ENCODE peak calls at places on chromosome 16, in five cellular contexts. One of them, this sample, is unnamed.

GRCh38 chr16:14179116-14179515 is 108.0 kb downstream of the MRTFB start:
- DNase-seq in heart right ventricle: no peak
- DNase-seq in GM23248: peak
- DNase-seq in Peyer's patch: no peak
- DNase-seq in upper lobe of right lung: no peak
- DNase-seq in this sample: no peak

GRCh38 chr16:53282328-53282727 is 151.9 kb upstream of the RBL2 start:
- DNase-seq in heart right ventricle: no peak
- DNase-seq in GM23248: no peak
- DNase-seq in Peyer's patch: no peak
- DNase-seq in upper lobe of right lung: no peak
- DNase-seq in this sample: no peak

GRCh38 chr16:88468289-88469129 is 15.4 kb downstream of the ZFPM1 start:
- DNase-seq in heart right ventricle: no peak
- DNase-seq in GM23248: peak
- DNase-seq in Peyer's patch: no peak
- DNase-seq in upper lobe of right lung: no peak
- DNase-seq in this sample: peak

GRCh38 chr16:66287916-66288315 is 78.6 kb upstream of the CDH5 start:
- DNase-seq in heart right ventricle: no peak
- DNase-seq in GM23248: no peak
- DNase-seq in Peyer's patch: no peak
- DNase-seq in upper lobe of right lung: no peak
- DNase-seq in this sample: no peak

GRCh38 chr16:87384162-87384999 is 805 bp upstream of the FBXO31 start:
- DNase-seq in heart right ventricle: peak
- DNase-seq in GM23248: peak
- DNase-seq in Peyer's patch: no peak
- DNase-seq in upper lobe of right lung: peak
- DNase-seq in this sample: no peak

GRCh38 chr16:17271687-17272086 is 199.1 kb downstream of the XYLT1 start:
- DNase-seq in heart right ventricle: no peak
- DNase-seq in GM23248: peak
- DNase-seq in Peyer's patch: no peak
- DNase-seq in upper lobe of right lung: no peak
- DNase-seq in this sample: no peak

GRCh38 chr16:25106567-25107465 is 4.7 kb upstream of the LCMT1 start:
- DNase-seq in heart right ventricle: peak
- DNase-seq in GM23248: peak
- DNase-seq in Peyer's patch: peak
- DNase-seq in upper lobe of right lung: peak
- DNase-seq in this sample: no peak

GRCh38 chr16:14029658-14030057 is 41.5 kb upstream of the MRTFB start:
- DNase-seq in heart right ventricle: peak
- DNase-seq in GM23248: no peak
- DNase-seq in Peyer's patch: no peak
- DNase-seq in upper lobe of right lung: no peak
- DNase-seq in this sample: no peak

GRCh38 chr16:88983157-88983556 is 6.2 kb upstream of the CBFA2T3 start:
- DNase-seq in heart right ventricle: no peak
- DNase-seq in GM23248: no peak
- DNase-seq in Peyer's patch: no peak
- DNase-seq in upper lobe of right lung: no peak
- DNase-seq in this sample: no peak

GRCh38 chr16:2467301-2468141 is 3.6 kb upstream of the NTN3 start:
- DNase-seq in heart right ventricle: peak
- DNase-seq in GM23248: peak
- DNase-seq in Peyer's patch: no peak
- DNase-seq in upper lobe of right lung: peak
- DNase-seq in this sample: no peak

GRCh38 chr16:77843412-77843811 is 55.0 kb downstream of the VAT1L start:
- DNase-seq in heart right ventricle: no peak
- DNase-seq in GM23248: no peak
- DNase-seq in Peyer's patch: no peak
- DNase-seq in upper lobe of right lung: no peak
- DNase-seq in this sample: no peak

GRCh38 chr16:709651-710499 is 4.3 kb upstream of the FBXL16 start:
- DNase-seq in heart right ventricle: no peak
- DNase-seq in GM23248: peak
- DNase-seq in Peyer's patch: no peak
- DNase-seq in upper lobe of right lung: no peak
- DNase-seq in this sample: peak

GRCh38 chr16:4500283-4500682 is 24.1 kb downstream of the HMOX2 start:
- DNase-seq in heart right ventricle: no peak
- DNase-seq in GM23248: peak
- DNase-seq in Peyer's patch: no peak
- DNase-seq in upper lobe of right lung: no peak
- DNase-seq in this sample: no peak

GRCh38 chr16:88870608-88871348 is 4.3 kb upstream of the PABPN1L start:
- DNase-seq in heart right ventricle: no peak
- DNase-seq in GM23248: no peak
- DNase-seq in Peyer's patch: peak
- DNase-seq in upper lobe of right lung: no peak
- DNase-seq in this sample: no peak

GRCh38 chr16:89529097-89529496 is 20.9 kb downstream of the SPG7 start:
- DNase-seq in heart right ventricle: no peak
- DNase-seq in GM23248: no peak
- DNase-seq in Peyer's patch: no peak
- DNase-seq in upper lobe of right lung: no peak
- DNase-seq in this sample: no peak

GRCh38 chr16:2425008-2425518 is 4.2 kb upstream of the CCNF start:
- DNase-seq in heart right ventricle: no peak
- DNase-seq in GM23248: no peak
- DNase-seq in Peyer's patch: no peak
- DNase-seq in upper lobe of right lung: peak
- DNase-seq in this sample: no peak

GRCh38 chr16:79618712-79619050 is 18.1 kb upstream of the MAF start:
- DNase-seq in heart right ventricle: no peak
- DNase-seq in GM23248: no peak
- DNase-seq in Peyer's patch: no peak
- DNase-seq in upper lobe of right lung: no peak
- DNase-seq in this sample: no peak

GRCh38 chr16:906296-906695 is 64.5 kb downstream of the LMF1 start:
- DNase-seq in heart right ventricle: no peak
- DNase-seq in GM23248: no peak
- DNase-seq in Peyer's patch: no peak
- DNase-seq in upper lobe of right lung: no peak
- DNase-seq in this sample: no peak

GRCh38 chr16:16143941-16144340 is 79.4 kb downstream of the ABCC6 start:
- DNase-seq in heart right ventricle: no peak
- DNase-seq in GM23248: no peak
- DNase-seq in Peyer's patch: no peak
- DNase-seq in upper lobe of right lung: no peak
- DNase-seq in this sample: no peak

GRCh38 chr16:67370686-67371085 is 22.6 kb downstream of the TPPP3 start:
- DNase-seq in heart right ventricle: no peak
- DNase-seq in GM23248: no peak
- DNase-seq in Peyer's patch: no peak
- DNase-seq in upper lobe of right lung: no peak
- DNase-seq in this sample: no peak

GRCh38 chr16:68369697-68370096 is 58.9 kb downstream of the PRMT7 start:
- DNase-seq in heart right ventricle: no peak
- DNase-seq in GM23248: no peak
- DNase-seq in Peyer's patch: peak
- DNase-seq in upper lobe of right lung: no peak
- DNase-seq in this sample: peak

GRCh38 chr16:89409161-89409711 is 81.1 kb downstream of the ANKRD11 start:
- DNase-seq in heart right ventricle: no peak
- DNase-seq in GM23248: peak
- DNase-seq in Peyer's patch: peak
- DNase-seq in upper lobe of right lung: no peak
- DNase-seq in this sample: peak

GRCh38 chr16:67277294-67277998 is 1.9 kb upstream of the PLEKHG4 start:
- DNase-seq in heart right ventricle: no peak
- DNase-seq in GM23248: peak
- DNase-seq in Peyer's patch: no peak
- DNase-seq in upper lobe of right lung: no peak
- DNase-seq in this sample: no peak

GRCh38 chr16:87615621-87616041 is 13.3 kb downstream of the JPH3 start:
- DNase-seq in heart right ventricle: no peak
- DNase-seq in GM23248: no peak
- DNase-seq in Peyer's patch: no peak
- DNase-seq in upper lobe of right lung: no peak
- DNase-seq in this sample: no peak

GRCh38 chr16:745739-746138 is 4.9 kb upstream of the CIAO3 start:
- DNase-seq in heart right ventricle: no peak
- DNase-seq in GM23248: no peak
- DNase-seq in Peyer's patch: no peak
- DNase-seq in upper lobe of right lung: peak
- DNase-seq in this sample: no peak

GRCh38 chr16:81537721-81538561 is 93.3 kb downstream of the CMIP start:
- DNase-seq in heart right ventricle: no peak
- DNase-seq in GM23248: peak
- DNase-seq in Peyer's patch: no peak
- DNase-seq in upper lobe of right lung: peak
- DNase-seq in this sample: no peak

GRCh38 chr16:77330332-77331043 is 104.3 kb downstream of the ADAMTS18 start:
- DNase-seq in heart right ventricle: no peak
- DNase-seq in GM23248: no peak
- DNase-seq in Peyer's patch: no peak
- DNase-seq in upper lobe of right lung: no peak
- DNase-seq in this sample: no peak

GRCh38 chr16:30650369-30651123 is at the start of gene PRR14:
- DNase-seq in heart right ventricle: peak
- DNase-seq in GM23248: peak
- DNase-seq in Peyer's patch: peak
- DNase-seq in upper lobe of right lung: peak
- DNase-seq in this sample: peak
- H3K4me3 ChIP-seq in heart right ventricle: peak
- H3K4me3 ChIP-seq in GM23248: peak
- H3K4me3 ChIP-seq in Peyer's patch: peak
- H3K4me3 ChIP-seq in upper lobe of right lung: peak
- H3K4me3 ChIP-seq in this sample: peak

DNA sequence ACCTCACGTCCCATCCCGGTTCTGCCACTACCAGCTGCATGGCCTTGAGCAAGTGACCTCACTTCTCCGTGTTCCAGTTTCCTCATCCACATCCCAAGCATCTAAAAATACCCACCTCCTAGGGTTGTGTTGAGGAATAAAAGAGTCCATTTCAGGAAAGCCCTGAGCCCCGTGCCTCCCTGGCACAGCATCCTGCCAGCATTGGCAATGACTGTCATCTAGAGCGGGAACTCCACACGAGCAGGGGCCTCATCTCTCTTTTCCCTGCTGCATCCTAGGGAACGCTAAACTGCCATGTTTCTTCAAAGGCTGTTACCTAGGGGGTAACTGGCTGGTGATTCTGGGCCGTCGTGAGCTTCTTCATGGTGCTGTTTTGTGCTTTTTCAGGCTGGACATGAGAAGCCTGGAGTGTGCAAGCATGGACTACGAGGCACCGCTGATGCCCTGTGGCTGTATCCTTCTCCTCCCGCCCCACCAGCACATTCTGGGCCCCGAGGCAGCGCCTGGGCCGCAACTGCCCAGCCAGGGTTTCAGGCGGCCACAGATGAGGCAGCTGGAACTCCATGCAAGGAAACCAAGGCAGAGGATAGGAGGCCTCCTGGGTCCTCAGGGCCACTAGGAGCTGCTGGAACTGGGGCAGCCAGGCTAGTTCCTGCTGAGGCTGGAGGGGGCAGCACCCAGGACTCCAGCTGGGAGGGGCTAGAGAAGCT is 221.4 kb downstream of the KATNIP start:
- DNase-seq in heart right ventricle: no peak
- DNase-seq in GM23248: no peak
- DNase-seq in Peyer's patch: no peak
- DNase-seq in upper lobe of right lung: no peak
- DNase-seq in this sample: no peak
- H3K4me3 ChIP-seq in heart right ventricle: no peak
- H3K4me3 ChIP-seq in GM23248: no peak
- H3K4me3 ChIP-seq in Peyer's patch: no peak
- H3K4me3 ChIP-seq in upper lobe of right lung: no peak
- H3K4me3 ChIP-seq in this sample: no peak

DNA sequence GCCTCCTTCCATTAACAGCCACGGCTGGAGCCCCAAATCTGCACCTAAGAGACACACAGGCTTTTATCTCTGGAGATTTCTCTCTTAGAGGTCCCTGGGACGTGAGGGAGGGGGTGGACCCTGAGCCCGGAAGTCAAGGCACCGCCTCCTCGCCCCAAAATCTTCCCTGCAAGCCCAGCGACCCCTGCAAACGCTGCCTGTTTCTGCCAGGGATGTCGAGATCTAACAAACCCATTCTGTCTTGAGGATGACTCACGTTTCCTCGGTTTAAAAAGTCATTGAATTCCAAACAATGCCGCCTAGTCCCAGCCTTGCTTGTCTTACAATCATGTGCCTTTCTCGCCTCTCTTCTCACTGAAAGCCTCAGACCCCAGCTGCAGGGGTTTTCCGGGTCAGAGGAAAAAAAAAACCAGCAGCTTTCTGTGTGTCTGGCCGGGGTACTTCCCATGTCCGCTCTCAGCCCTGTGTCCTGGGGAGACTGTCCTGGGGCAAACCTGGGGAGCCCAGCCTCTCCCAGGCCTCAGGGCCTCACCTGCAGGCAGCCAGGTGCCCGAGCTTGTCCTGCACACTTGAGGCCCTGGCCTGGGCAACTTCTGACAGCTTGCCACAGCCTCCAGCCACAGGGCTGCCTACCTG is 15.4 kb downstream of the ARL2BP start:
- DNase-seq in heart right ventricle: no peak
- DNase-seq in GM23248: peak
- DNase-seq in Peyer's patch: no peak
- DNase-seq in upper lobe of right lung: peak
- DNase-seq in this sample: no peak
- H3K4me3 ChIP-seq in heart right ventricle: no peak
- H3K4me3 ChIP-seq in GM23248: peak
- H3K4me3 ChIP-seq in Peyer's patch: no peak
- H3K4me3 ChIP-seq in upper lobe of right lung: no peak
- H3K4me3 ChIP-seq in this sample: no peak

GRCh38 chr16:85354623-85355514 is 242.6 kb upstream of the CIBAR2 start:
- DNase-seq in heart right ventricle: no peak
- DNase-seq in GM23248: peak
- DNase-seq in Peyer's patch: no peak
- DNase-seq in upper lobe of right lung: peak
- DNase-seq in this sample: no peak

GRCh38 chr16:85353013-85353412 is 240.7 kb upstream of the CIBAR2 start:
- DNase-seq in heart right ventricle: no peak
- DNase-seq in GM23248: no peak
- DNase-seq in Peyer's patch: no peak
- DNase-seq in upper lobe of right lung: no peak
- DNase-seq in this sample: no peak

GRCh38 chr16:85355515-85355837 is 243.2 kb upstream of the CIBAR2 start:
- DNase-seq in heart right ventricle: no peak
- DNase-seq in GM23248: no peak
- DNase-seq in Peyer's patch: no peak
- DNase-seq in upper lobe of right lung: no peak
- DNase-seq in this sample: no peak

GRCh38 chr16:85352221-85352620 is 239.9 kb upstream of the CIBAR2 start:
- DNase-seq in heart right ventricle: no peak
- DNase-seq in GM23248: no peak
- DNase-seq in Peyer's patch: no peak
- DNase-seq in upper lobe of right lung: no peak
- DNase-seq in this sample: no peak

GRCh38 chr16:85353839-85354622 is 241.8 kb upstream of the CIBAR2 start:
- DNase-seq in heart right ventricle: no peak
- DNase-seq in GM23248: no peak
- DNase-seq in Peyer's patch: no peak
- DNase-seq in upper lobe of right lung: peak
- DNase-seq in this sample: no peak
- H3K4me3 ChIP-seq in heart right ventricle: no peak
- H3K4me3 ChIP-seq in GM23248: no peak
- H3K4me3 ChIP-seq in Peyer's patch: no peak
- H3K4me3 ChIP-seq in upper lobe of right lung: no peak
- H3K4me3 ChIP-seq in this sample: no peak